ENCODE peak calls at places on chromosomes 2 and 18, in nine cellular contexts. I is GM12878, Q is A549, X is GM23338, F is K562, Z is HepG2, K is SK-N-SH, E is HCT116, A is Panc1. R is an unnamed sample.

GRCh38 chr2:227238242-227239237 is 74.1 kb downstream of the COL4A3 start:
- DNase-seq in Z (peak; percentile 49), Q (peak; percentile 40), A (peak; percentile 54), X (peak; percentile 79), F (peak; percentile 46), I (peak; percentile 21), K (peak; percentile 45), E (peak; percentile 41), R (peak; percentile 48)

GRCh38 chr2:215328066-215328465 is 16.2 kb downstream of the ATIC start:
- DNase-seq in K (no peak), F (no peak), I (no peak), E (no peak), Z (no peak), Q (no peak), A (no peak), X (no peak), R (no peak)

GRCh38 chr2:54279385-54279784 is 23.4 kb upstream of the TSPYL6 start:
- DNase-seq in Z (no peak), F (peak; percentile 18), K (no peak), Q (peak; percentile 53), X (peak; percentile 28), I (no peak), A (no peak), E (no peak), R (no peak)

GRCh38 chr2:98807221-98807620 is 76.3 kb upstream of the MGAT4A start:
- DNase-seq in K (no peak), F (no peak), I (no peak), Q (no peak), Z (no peak), E (no peak), A (no peak), X (no peak), R (no peak)

GRCh38 chr2:176626796-176627195 is 357.6 kb downstream of the MTX2 start:
- DNase-seq in Q (no peak), E (no peak), K (no peak), X (no peak), A (no peak), I (no peak), F (no peak), Z (no peak), R (no peak)

GRCh38 chr2:188600536-188601210 is 309.0 kb downstream of the GULP1 start:
- DNase-seq in A (no peak), X (no peak), K (no peak), E (no peak), Z (no peak), I (no peak), F (no peak), Q (no peak), R (no peak)

GRCh38 chr18:23593720-23594119 is 7.4 kb upstream of the NPC1 start:
- DNase-seq in Q (peak; percentile 45), F (no peak), E (no peak), X (no peak), A (peak; percentile 65), Z (no peak), I (no peak), K (no peak), R (peak; percentile 33)

GRCh38 chr2:58131191-58132011 is 84.8 kb downstream of the VRK2 start:
- DNase-seq in I (no peak), Q (no peak), K (peak; percentile 65), A (no peak), X (peak; percentile 6), Z (peak; percentile 15), F (no peak), E (no peak), R (no peak)

GRCh38 chr2:113895819-113896563 is 6.1 kb downstream of the ACTR3 start:
- DNase-seq in I (no peak), X (no peak), Q (no peak), A (no peak), E (no peak), Z (no peak), K (no peak), F (no peak), R (no peak)

GRCh38 chr2:113896791-113897190 is 6.9 kb downstream of the ACTR3 start:
- DNase-seq in K (no peak), Z (no peak), F (no peak), Q (no peak), E (no peak), X (no peak), A (no peak), I (no peak), R (no peak)

GRCh38 chr2:113892004-113892740 is 2.3 kb downstream of the ACTR3 start:
- DNase-seq in A (no peak), F (no peak), X (no peak), E (no peak), K (no peak), I (no peak), Q (no peak), Z (no peak), R (no peak)

GRCh38 chr2:113894156-113894743 is 4.4 kb downstream of the ACTR3 start:
- DNase-seq in Z (peak; percentile 81), I (no peak), F (no peak), K (no peak), E (peak; percentile 29), Q (peak; percentile 23), A (no peak), X (peak; percentile 15), R (peak; percentile 76)

GRCh38 chr2:113895301-113895700 is 5.4 kb downstream of the ACTR3 start:
- DNase-seq in F (no peak), Q (no peak), X (no peak), Z (no peak), I (no peak), E (no peak), K (no peak), A (no peak), R (no peak)
- TF ChIP-seq CTCF in F (no peak), Q (no peak), X (no peak), Z (no peak), I (no peak), E (no peak), K (no peak), A (no peak), R (no peak)

GRCh38 chr18:61965306-61965705 is 72.5 kb upstream of the RNF152 start:
- DNase-seq in F (no peak), K (no peak), A (no peak), E (no peak), Z (no peak), I (no peak), X (no peak), Q (no peak), R (no peak)

GRCh38 chr18:61957801-61958516 is 65.2 kb upstream of the RNF152 start:
- DNase-seq in X (peak; percentile 23), E (no peak), I (no peak), F (no peak), Q (no peak), Z (no peak), K (no peak), A (no peak), R (no peak)

GRCh38 chr18:61964616-61965015 is 71.8 kb upstream of the RNF152 start:
- DNase-seq in K (no peak), F (no peak), X (no peak), A (no peak), E (no peak), Z (no peak), I (no peak), Q (no peak), R (no peak)

GRCh38 chr18:61967242-61967891 is 74.6 kb upstream of the RNF152 start:
- DNase-seq in E (no peak), F (no peak), K (no peak), A (no peak), I (no peak), Z (no peak), Q (no peak), X (no peak), R (no peak)

DNA sequence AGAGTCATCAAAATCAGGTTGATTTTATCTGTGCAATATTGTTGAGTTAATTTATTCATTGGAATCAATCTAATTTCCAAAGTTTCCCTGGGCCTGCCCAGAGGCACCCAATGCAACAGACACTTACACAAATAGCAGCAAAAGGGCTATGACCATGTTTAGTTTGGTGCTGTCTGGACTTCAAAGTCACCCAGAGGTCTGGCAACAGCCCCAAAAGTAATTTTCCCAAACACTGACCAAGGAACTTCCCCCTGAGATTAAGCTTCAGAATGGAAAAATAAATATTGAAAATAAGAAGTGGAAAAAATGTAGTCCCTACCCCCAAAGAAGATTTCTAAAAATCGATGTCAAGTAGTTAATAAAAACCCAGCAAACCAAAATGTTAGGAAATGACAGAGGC is 70.9 kb upstream of the RNF152 start:
- DNase-seq in Q (no peak), K (no peak), F (no peak), I (no peak), A (no peak), X (no peak), E (no peak), Z (no peak), R (no peak)
- TF ChIP-seq REST in Q (no peak), K (no peak), F (no peak), I (no peak), A (no peak), X (no peak), E (no peak), Z (no peak), R (no peak)

DNA sequence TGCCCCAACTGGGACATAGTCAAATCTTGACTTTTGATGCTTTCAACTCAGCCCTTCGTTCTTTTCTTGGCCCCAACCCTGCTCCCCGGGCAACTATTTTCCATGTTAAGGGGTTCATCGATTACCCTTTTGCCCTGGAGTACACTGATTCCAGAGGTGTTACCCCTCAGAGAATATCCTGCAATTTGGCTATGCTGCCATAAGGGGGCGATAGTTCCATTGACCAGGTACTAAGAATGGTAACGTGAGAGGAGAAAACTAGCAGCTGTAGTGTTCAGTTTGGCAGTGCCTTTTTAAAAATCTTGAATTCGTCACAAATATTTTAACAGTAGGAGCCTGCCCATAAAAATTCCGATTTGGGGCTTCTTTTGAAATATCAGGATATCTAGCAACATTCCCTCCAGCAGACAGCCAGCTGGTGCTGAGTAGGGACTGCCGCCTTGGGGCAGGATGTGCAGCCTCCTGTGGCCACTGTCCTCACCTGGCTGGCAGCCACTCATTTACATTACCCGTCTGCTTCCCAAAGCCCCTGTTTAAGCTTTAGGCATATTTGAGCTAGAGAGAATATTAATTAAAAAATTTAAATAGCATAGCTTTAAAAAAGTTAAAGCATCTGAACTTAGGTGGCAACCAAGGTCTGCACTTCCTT is 146.3 kb upstream of the SKOR2 start:
- DNase-seq in Q (peak; percentile 4), Z (peak; percentile 10), K (peak; percentile 25), X (peak; percentile 82), I (no peak), A (no peak), F (peak; percentile 49), E (peak; percentile 8), R (peak; percentile 6)
- TF ChIP-seq CTCF in Q (peak; percentile 15), Z (peak; percentile 59), K (peak; percentile 37), X (peak; percentile 89), I (peak; percentile 36), A (peak; percentile 57), F (peak; percentile 63), E (peak; percentile 65), R (peak; percentile 69)

GRCh38 chr2:28298406-28298805 is 94.3 kb upstream of the FOSL2 start:
- DNase-seq in X (no peak), I (no peak), E (no peak), A (no peak), K (no peak), Q (no peak), F (no peak), Z (no peak), R (no peak)

GRCh38 chr2:28294451-28294850 is 98.2 kb upstream of the FOSL2 start:
- DNase-seq in A (no peak), Q (no peak), F (no peak), E (no peak), X (no peak), K (no peak), I (no peak), Z (no peak), R (no peak)

GRCh38 chr2:28296243-28296642 is 96.4 kb upstream of the FOSL2 start:
- DNase-seq in I (no peak), E (peak; percentile 21), Q (peak; percentile 51), Z (no peak), F (no peak), X (no peak), A (no peak), K (no peak), R (no peak)

GRCh38 chr2:28297531-28297930 is 95.1 kb upstream of the FOSL2 start:
- DNase-seq in Q (no peak), K (no peak), X (no peak), I (no peak), E (no peak), A (no peak), F (no peak), Z (no peak), R (no peak)

DNA sequence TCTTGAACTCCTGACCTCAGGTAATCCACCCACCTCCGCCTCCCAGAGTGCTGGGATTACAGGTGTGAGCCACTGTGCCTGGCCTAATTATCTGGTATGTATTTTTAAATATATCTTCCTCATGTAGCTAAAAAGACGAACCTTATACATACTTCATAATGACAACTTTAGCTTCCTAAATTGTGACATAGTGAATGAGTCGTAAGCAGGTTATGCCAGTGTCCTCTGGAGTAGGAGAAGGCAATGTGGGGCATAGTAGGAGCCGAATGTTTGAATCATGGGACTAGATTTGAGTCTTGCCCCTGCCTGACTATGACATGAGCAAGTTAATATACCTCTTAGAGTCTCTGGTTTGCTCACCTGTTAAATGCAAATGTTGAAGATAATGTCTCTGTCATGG is 95.8 kb upstream of the FOSL2 start:
- DNase-seq in K (no peak), Z (no peak), Q (no peak), I (no peak), E (peak; percentile 31), X (no peak), A (no peak), F (no peak), R (no peak)
- TF ChIP-seq REST in K (no peak), Z (no peak), Q (no peak), I (no peak), E (no peak), X (no peak), A (no peak), F (no peak), R (no peak)